ENCODE peak calls at places on chromosomes 13 and 19, in nine cellular contexts. N is stomach, G is GM12878, R is AG04450, P is right atrium auricular region, U is GM23338, D is body of pancreas, T is cardiac muscle cell, F is IMR-90. Y is an unnamed sample.

GRCh38 chr13:21967871-21968270 is 297.0 kb downstream of the FGF9 start:
- DNase-seq in N (no peak), G (no peak), R (no peak), P (no peak), U (no peak), D (no peak), T (no peak), F (peak), Y (no peak)

GRCh38 chr19:13172335-13173128 is 22.3 kb downstream of the IER2 start:
- DNase-seq in N (peak), G (no peak), R (no peak), P (peak), U (no peak), D (peak), T (peak), F (peak), Y (peak)

GRCh38 chr19:56821209-56821608 is 19.3 kb downstream of the PEG3 start:
- DNase-seq in N (no peak), G (no peak), R (no peak), P (no peak), U (no peak), D (no peak), T (no peak), F (no peak), Y (no peak)

GRCh38 chr13:52374389-52374788 is 31.6 kb downstream of the THSD1 start:
- DNase-seq in N (no peak), G (no peak), R (no peak), P (no peak), U (no peak), D (no peak), T (no peak), F (no peak), Y (no peak)

GRCh38 chr13:46396341-46396740 is 9.3 kb upstream of the RUBCNL start:
- DNase-seq in N (no peak), G (no peak), R (no peak), P (no peak), U (no peak), D (no peak), T (no peak), F (no peak), Y (no peak)

GRCh38 chr19:3397266-3398022 is 31.1 kb downstream of the NFIC start:
- DNase-seq in N (peak), G (no peak), R (no peak), P (no peak), U (peak), D (peak), T (peak), F (no peak), Y (no peak)

GRCh38 chr19:10007366-10007765 is 2.9 kb downstream of the COL5A3 start:
- DNase-seq in N (no peak), G (no peak), R (no peak), P (peak), U (no peak), D (peak), T (no peak), F (peak), Y (no peak)

GRCh38 chr13:29059837-29060236 is 239.7 kb downstream of the MTUS2 start:
- DNase-seq in N (no peak), G (no peak), R (no peak), P (no peak), U (no peak), D (peak), T (no peak), F (no peak), Y (no peak)

GRCh38 chr19:2315818-2316353 is 7.9 kb upstream of the LINGO3 start:
- DNase-seq in N (peak), G (no peak), R (no peak), P (peak), U (peak), D (peak), T (peak), F (peak), Y (no peak)

GRCh38 chr19:33814181-33815165 is 17.8 kb downstream of the KCTD15 start:
- DNase-seq in N (no peak), G (no peak), R (no peak), P (no peak), U (no peak), D (no peak), T (no peak), F (peak), Y (no peak)

GRCh38 chr13:48236528-48237353 is 3.7 kb downstream of the ITM2B start:
- DNase-seq in N (no peak), G (no peak), R (no peak), P (no peak), U (no peak), D (no peak), T (peak), F (no peak), Y (no peak)

GRCh38 chr19:29075149-29075548 is 137.8 kb downstream of the UQCRFS1 start:
- DNase-seq in N (no peak), G (no peak), R (no peak), P (no peak), U (no peak), D (no peak), T (no peak), F (no peak), Y (no peak)

GRCh38 chr13:110232146-110232545 is 74.8 kb downstream of the COL4A1 start:
- DNase-seq in N (no peak), G (no peak), R (no peak), P (no peak), U (no peak), D (no peak), T (no peak), F (no peak), Y (no peak)

GRCh38 chr13:77215543-77215942 is 111.4 kb downstream of the MYCBP2 start:
- DNase-seq in N (no peak), G (no peak), R (no peak), P (no peak), U (no peak), D (no peak), T (no peak), F (no peak), Y (no peak)

GRCh38 chr19:13256918-13257317 is 106.7 kb downstream of the IER2 start:
- DNase-seq in N (no peak), G (no peak), R (no peak), P (no peak), U (no peak), D (no peak), T (no peak), F (no peak), Y (no peak)

GRCh38 chr13:73715910-73716257 is 418.3 kb downstream of the KLF12 start:
- DNase-seq in N (no peak), G (no peak), R (no peak), P (no peak), U (no peak), D (no peak), T (no peak), F (no peak), Y (no peak)

GRCh38 chr19:42235181-42235580 is 7.2 kb downstream of the GSK3A start:
- DNase-seq in N (no peak), G (no peak), R (no peak), P (no peak), U (no peak), D (no peak), T (no peak), F (no peak), Y (no peak)

GRCh38 chr13:50268500-50268899 is 253.3 kb downstream of the KCNRG start:
- DNase-seq in N (no peak), G (no peak), R (no peak), P (no peak), U (no peak), D (no peak), T (peak), F (peak), Y (no peak)

GRCh38 chr19:5014941-5015340 is 46.0 kb downstream of the KDM4B start:
- DNase-seq in N (no peak), G (no peak), R (no peak), P (no peak), U (no peak), D (no peak), T (no peak), F (no peak), Y (no peak)

GRCh38 chr19:40279120-40279551 is 6.0 kb downstream of the AKT2 start:
- DNase-seq in N (no peak), G (no peak), R (peak), P (peak), U (no peak), D (no peak), T (peak), F (peak), Y (no peak)

GRCh38 chr19:49217382-49217781 is 59.8 kb downstream of the TRPM4 start:
- DNase-seq in N (no peak), G (no peak), R (no peak), P (peak), U (no peak), D (no peak), T (peak), F (peak), Y (no peak)

GRCh38 chr19:36081385-36081784 is 26.7 kb downstream of the WDR62 start:
- DNase-seq in N (no peak), G (no peak), R (no peak), P (no peak), U (no peak), D (no peak), T (no peak), F (peak), Y (no peak)

GRCh38 chr13:74040200-74040599 is 94.0 kb downstream of the KLF12 start:
- DNase-seq in N (peak), G (no peak), R (no peak), P (no peak), U (peak), D (peak), T (peak), F (peak), Y (no peak)

GRCh38 chr19:39915101-39915847 is 19.2 kb downstream of the FCGBP start:
- DNase-seq in N (peak), G (no peak), R (no peak), P (peak), U (peak), D (no peak), T (no peak), F (no peak), Y (no peak)

GRCh38 chr19:49261602-49262001 is 63.4 kb downstream of the SLC6A16 start:
- DNase-seq in N (no peak), G (no peak), R (no peak), P (no peak), U (no peak), D (no peak), T (peak), F (no peak), Y (no peak)

GRCh38 chr13:101970339-101970738 is 431.5 kb downstream of the FGF14 start:
- DNase-seq in N (no peak), G (no peak), R (no peak), P (no peak), U (peak), D (no peak), T (no peak), F (no peak), Y (no peak)

GRCh38 chr13:71290963-71291937 is 575.8 kb downstream of the DACH1 start:
- DNase-seq in N (no peak), G (peak), R (no peak), P (no peak), U (no peak), D (peak), T (peak), F (peak), Y (peak)

GRCh38 chr19:3058821-3059314 is 3.4 kb downstream of the TLE5 start:
- DNase-seq in N (no peak), G (no peak), R (no peak), P (no peak), U (no peak), D (no peak), T (no peak), F (no peak), Y (no peak)

GRCh38 chr19:48881741-48882657 is 9.8 kb downstream of the PPP1R15A start:
- DNase-seq in N (no peak), G (no peak), R (no peak), P (no peak), U (peak), D (no peak), T (no peak), F (no peak), Y (no peak)

GRCh38 chr13:49938921-49939320 is 2.8 kb upstream of the SPRYD7 start:
- DNase-seq in N (peak), G (no peak), R (no peak), P (no peak), U (no peak), D (peak), T (no peak), F (no peak), Y (no peak)

GRCh38 chr19:41353466-41354342 is at the start of gene TGFB1:
- DNase-seq in N (peak), G (peak), R (peak), P (peak), U (peak), D (peak), T (peak), F (peak), Y (peak)

GRCh38 chr13:108950333-108951010 is 321.1 kb downstream of the MYO16 start:
- DNase-seq in N (no peak), G (no peak), R (no peak), P (no peak), U (no peak), D (no peak), T (peak), F (no peak), Y (no peak)

GRCh38 chr13:22061371-22061805 is 390.5 kb downstream of the FGF9 start:
- DNase-seq in N (no peak), G (peak), R (no peak), P (no peak), U (peak), D (no peak), T (no peak), F (no peak), Y (peak)

DNA sequence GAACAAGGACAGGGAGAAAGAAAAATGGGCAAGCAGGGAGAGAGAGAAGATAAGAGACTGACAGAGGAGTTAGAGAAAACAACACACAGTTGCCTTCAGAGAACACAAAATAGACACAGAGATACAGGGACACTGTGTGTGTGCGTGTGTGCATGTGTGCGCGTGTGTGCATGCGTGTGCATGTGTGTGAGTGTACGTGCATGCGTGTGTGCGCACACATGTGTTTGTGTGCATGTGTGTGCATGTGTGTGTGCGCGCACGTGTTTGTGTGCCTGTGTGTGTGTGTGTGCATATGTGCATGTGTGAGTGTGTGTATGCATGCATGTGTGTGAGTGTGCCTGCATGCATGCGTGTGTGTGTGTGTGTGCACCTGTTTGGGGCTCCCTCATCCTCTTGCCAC is 5.9 kb upstream of the PLAUR start:
- DNase-seq in N (no peak), G (no peak), R (no peak), P (no peak), U (no peak), D (no peak), T (no peak), F (no peak), Y (no peak)
- H3K4me3 ChIP-seq in N (no peak), G (no peak), R (no peak), P (no peak), U (no peak), D (no peak), T (no peak), F (no peak), Y (no peak)

DNA sequence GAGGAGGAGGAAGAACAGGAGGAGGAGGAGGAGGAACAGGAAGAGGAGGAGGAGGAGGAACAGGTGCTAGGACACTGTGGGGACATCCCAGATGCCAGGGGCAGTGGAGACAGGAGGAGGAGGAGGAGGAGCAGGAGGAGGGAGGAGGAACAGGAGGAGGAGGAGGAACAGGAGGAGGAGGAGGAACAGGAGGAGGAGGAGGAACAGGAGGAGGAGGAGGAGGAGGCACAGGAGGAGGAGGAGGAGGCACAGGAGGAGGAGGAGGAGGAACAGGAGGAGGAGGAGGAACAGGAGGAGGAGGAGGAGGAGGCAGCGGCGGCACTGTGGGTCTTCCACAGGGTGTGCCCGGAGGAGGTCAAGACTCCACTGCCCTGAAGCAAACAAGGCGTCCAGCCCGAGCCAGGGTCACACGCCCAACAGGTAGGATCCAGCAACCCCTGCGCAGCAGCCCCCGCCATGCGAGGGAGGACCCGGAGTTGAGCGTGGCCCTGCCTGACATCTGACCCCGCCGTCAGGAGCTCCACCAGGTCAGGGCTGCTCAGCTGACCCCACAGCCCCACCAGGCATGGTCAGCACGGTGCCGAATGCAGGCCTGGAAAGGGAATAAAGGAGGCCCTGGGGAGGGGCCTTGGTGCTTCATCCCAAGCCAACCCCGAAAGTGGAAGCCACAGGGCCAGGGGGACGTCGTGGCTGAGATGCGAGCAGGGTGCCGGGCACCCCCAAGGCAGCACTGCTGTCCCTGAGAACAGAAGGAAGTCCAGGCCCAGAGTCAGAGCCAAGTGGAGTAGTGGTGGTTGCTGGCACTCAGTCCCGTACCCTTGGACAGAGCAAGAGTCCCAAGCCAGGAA is 9.2 kb downstream of the SBNO2 start:
- DNase-seq in N (peak), G (no peak), R (no peak), P (peak), U (no peak), D (no peak), T (no peak), F (no peak), Y (no peak)
- H3K27ac ChIP-seq in N (no peak), G (no peak), R (no peak), P (no peak), U (no peak), D (no peak), T (no peak), F (no peak), Y (no peak)

GRCh38 chr19:45172611-45173208 is 5.3 kb downstream of the TRAPPC6A start:
- DNase-seq in N (no peak), G (no peak), R (no peak), P (no peak), U (no peak), D (no peak), T (no peak), F (no peak), Y (no peak)
- H3K4me3 ChIP-seq in N (no peak), G (no peak), R (no peak), P (no peak), U (no peak), D (no peak), T (no peak), F (no peak), Y (peak)

DNA sequence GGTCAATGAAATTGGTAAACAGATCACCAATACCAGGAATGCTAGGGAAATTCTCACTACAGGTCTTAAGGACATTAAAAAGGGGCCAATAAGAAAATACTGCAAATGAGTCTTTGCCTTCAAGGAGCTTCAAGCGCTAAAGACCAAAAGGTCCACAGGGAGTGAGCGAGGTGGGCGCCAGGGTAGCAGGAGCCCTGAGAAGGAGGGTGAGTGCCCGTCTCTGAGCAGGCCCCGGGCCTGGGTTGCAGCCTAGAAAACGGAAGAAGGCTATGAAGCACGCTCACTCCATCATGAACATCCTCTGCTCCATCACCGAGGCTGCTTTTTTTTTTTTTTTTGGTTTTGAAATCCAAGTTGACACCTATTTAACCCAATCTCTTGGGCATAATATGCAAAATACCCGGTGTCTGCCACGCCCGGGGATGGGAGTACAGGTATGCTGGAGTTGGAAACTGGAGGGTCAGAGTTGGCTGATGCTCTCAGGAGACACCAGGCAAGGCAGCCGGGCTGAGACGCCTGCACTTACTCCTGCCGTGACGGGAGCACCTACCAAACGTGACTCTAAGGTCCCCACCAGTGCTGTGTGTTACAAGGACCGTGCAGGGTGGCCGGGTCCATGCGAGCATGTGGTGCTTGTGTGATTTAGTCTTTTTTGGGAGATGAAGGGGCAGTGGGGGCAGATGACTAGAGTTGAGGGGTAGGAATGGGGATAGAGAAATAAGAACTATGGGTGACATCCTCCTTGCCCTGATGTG is 66.9 kb downstream of the KLF2 start:
- DNase-seq in N (no peak), G (no peak), R (no peak), P (no peak), U (no peak), D (peak), T (no peak), F (no peak), Y (no peak)
- H3K27ac ChIP-seq in N (no peak), G (no peak), R (no peak), P (no peak), U (no peak), D (no peak), T (no peak), F (no peak), Y (no peak)

DNA sequence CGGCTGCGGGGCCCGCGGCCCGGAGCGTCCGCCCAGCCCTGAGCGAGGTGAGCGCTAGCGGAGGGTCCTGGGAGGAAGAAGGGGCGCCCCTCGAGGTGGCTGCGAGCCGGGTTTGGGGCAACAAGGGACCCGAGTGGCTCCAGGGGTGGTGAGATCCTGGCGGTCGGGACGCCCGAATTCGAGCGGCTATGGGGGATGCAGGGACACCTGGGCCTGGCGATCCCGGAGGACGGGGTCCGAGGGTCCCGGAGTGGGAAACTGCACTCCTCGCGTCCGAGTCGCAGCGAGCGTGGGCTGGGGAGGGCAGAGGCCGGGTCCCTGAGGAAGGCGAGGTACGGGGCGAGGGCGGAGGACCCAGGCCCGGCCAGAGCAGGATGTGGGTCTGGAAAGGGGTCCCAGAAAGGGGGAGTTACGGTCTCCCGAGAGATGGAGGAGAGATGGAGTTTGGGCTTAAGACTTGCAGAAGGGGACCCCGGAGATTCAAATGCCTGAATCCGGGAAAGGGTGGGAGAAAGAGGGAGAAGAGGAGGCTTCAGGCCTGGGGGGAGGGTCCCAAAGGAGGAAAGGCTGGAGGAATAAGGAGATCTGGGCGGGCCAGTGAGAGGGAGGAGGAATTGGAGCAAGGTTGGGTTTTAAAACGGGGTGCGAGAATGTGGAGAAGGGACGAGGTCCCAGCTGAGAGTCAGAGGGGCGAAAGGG is 542 bp downstream of the CACNG7 start:
- DNase-seq in N (no peak), G (no peak), R (no peak), P (no peak), U (peak), D (no peak), T (no peak), F (no peak), Y (no peak)
- H3K4me3 ChIP-seq in N (no peak), G (no peak), R (peak), P (no peak), U (peak), D (no peak), T (peak), F (peak), Y (no peak)

GRCh38 chr13:44715287-44716224 is 139.4 kb upstream of the TSC22D1 start:
- DNase-seq in N (no peak), G (no peak), R (no peak), P (no peak), U (no peak), D (no peak), T (peak), F (no peak), Y (no peak)
- H3K27ac ChIP-seq in N (no peak), G (no peak), R (no peak), P (no peak), U (no peak), D (no peak), T (no peak), F (peak), Y (no peak)

Y was measured in CD8-positive, alpha-beta T cell.